ENCODE peak calls at places on chromosomes 7 and 10, in five cellular contexts. N is sigmoid colon, C is GM12892, X is SK-N-SH, W is spleen. J is an unnamed sample.

GRCh38 chr7:2290877-2291276 is 23.4 kb downstream of the SNX8 start:
- DNase-seq in N (no peak), C (no peak), X (no peak), W (no peak), J (no peak)

GRCh38 chr10:76874151-76874550 is 763.5 kb downstream of the KCNMA1 start:
- DNase-seq in N (peak; percentile 72), C (no peak), X (no peak), W (no peak), J (no peak)

GRCh38 chr10:119025776-119026175 is 3.7 kb upstream of the NANOS1 start:
- DNase-seq in N (no peak), C (no peak), X (no peak), W (no peak), J (no peak)

GRCh38 chr7:28180364-28181147 is at the start of gene JAZF1:
- DNase-seq in N (peak; percentile 86), C (peak; percentile 18), X (peak; percentile 93), W (peak; percentile 92), J (no peak)

GRCh38 chr7:74320645-74321178 is 31.5 kb downstream of the CLIP2 start:
- DNase-seq in N (no peak), C (no peak), X (peak; percentile 45), W (no peak), J (no peak)

GRCh38 chr7:33854178-33854577 is 51.2 kb upstream of the BMPER start:
- DNase-seq in N (no peak), C (no peak), X (no peak), W (no peak), J (no peak)

GRCh38 chr10:72079356-72079755 is 9.0 kb downstream of the SPOCK2 start:
- DNase-seq in N (peak; percentile 28), C (peak; percentile 19), X (peak; percentile 70), W (peak; percentile 83), J (no peak)

GRCh38 chr7:36300696-36301350 is 88.8 kb upstream of the ANLN start:
- DNase-seq in N (peak; percentile 13), C (no peak), X (no peak), W (no peak), J (no peak)

GRCh38 chr7:47458057-47458456 is 123.9 kb downstream of the TNS3 start:
- DNase-seq in N (no peak), C (no peak), X (no peak), W (no peak), J (no peak)

GRCh38 chr10:84097787-84098353 is 41.4 kb upstream of the GHITM start:
- DNase-seq in N (no peak), C (no peak), X (peak; percentile 18), W (no peak), J (no peak)

GRCh38 chr10:52063159-52063558 is 250.9 kb upstream of the DKK1 start:
- DNase-seq in N (no peak), C (no peak), X (no peak), W (no peak), J (no peak)

GRCh38 chr10:132677905-132678298 is 108.0 kb downstream of the NKX6-2 start:
- DNase-seq in N (peak; percentile 39), C (no peak), X (no peak), W (no peak), J (no peak)

GRCh38 chr10:129509155-129509554 is 42.1 kb downstream of the MGMT start:
- DNase-seq in N (no peak), C (no peak), X (no peak), W (no peak), J (peak; percentile 46)

GRCh38 chr7:123198668-123199652 is 809 bp downstream of the SLC13A1 start:
- DNase-seq in N (no peak), C (no peak), X (no peak), W (no peak), J (no peak)

GRCh38 chr10:113108180-113108835 is 158.3 kb downstream of the TCF7L2 start:
- DNase-seq in N (no peak), C (no peak), X (peak; percentile 53), W (no peak), J (no peak)

GRCh38 chr10:119313645-119314044 is 106.3 kb downstream of the GRK5 start:
- DNase-seq in N (no peak), C (peak; percentile 67), X (no peak), W (no peak), J (no peak)

GRCh38 chr7:157543791-157544190 is 207.0 kb downstream of the DNAJB6 start:
- DNase-seq in N (no peak), C (no peak), X (no peak), W (peak; percentile 42), J (no peak)

GRCh38 chr10:74234569-74234968 is 83.5 kb downstream of the ADK start:
- DNase-seq in N (no peak), C (no peak), X (no peak), W (no peak), J (no peak)

GRCh38 chr10:78049861-78050260 is 16.2 kb downstream of the RPS24 start:
- DNase-seq in N (no peak), C (no peak), X (no peak), W (no peak), J (no peak)

GRCh38 chr10:78045237-78045636 is 11.6 kb downstream of the RPS24 start:
- DNase-seq in N (no peak), C (peak; percentile 43), X (no peak), W (no peak), J (no peak)

GRCh38 chr10:78046711-78047269 is 13.1 kb downstream of the RPS24 start:
- DNase-seq in N (no peak), C (no peak), X (no peak), W (no peak), J (no peak)

GRCh38 chr10:78045856-78046255 is 12.2 kb downstream of the RPS24 start:
- DNase-seq in N (no peak), C (no peak), X (no peak), W (no peak), J (no peak)

GRCh38 chr10:78047314-78047891 is 13.7 kb downstream of the RPS24 start:
- DNase-seq in N (peak; percentile 91), C (peak; percentile 33), X (peak; percentile 80), W (peak; percentile 94), J (no peak)
- TF ChIP-seq POLR2AphosphoS5 in N (peak; percentile 21), C (no peak), X (no peak), W (no peak), J (no peak)

GRCh38 chr7:26151953-26152781 is at the start of gene NFE2L3:
- DNase-seq in N (peak; percentile 69), C (peak; percentile 76), X (peak; percentile 98), W (peak; percentile 96), J (no peak)

GRCh38 chr7:26149391-26149977 is 2.5 kb upstream of the NFE2L3 start:
- DNase-seq in N (no peak), C (no peak), X (no peak), W (no peak), J (no peak)

GRCh38 chr7:26151096-26151495 is 902 bp upstream of the NFE2L3 start:
- DNase-seq in N (no peak), C (no peak), X (no peak), W (no peak), J (no peak)

GRCh38 chr7:26153246-26153822 is 1.3 kb downstream of the NFE2L3 start:
- DNase-seq in N (no peak), C (no peak), X (no peak), W (no peak), J (no peak)

DNA sequence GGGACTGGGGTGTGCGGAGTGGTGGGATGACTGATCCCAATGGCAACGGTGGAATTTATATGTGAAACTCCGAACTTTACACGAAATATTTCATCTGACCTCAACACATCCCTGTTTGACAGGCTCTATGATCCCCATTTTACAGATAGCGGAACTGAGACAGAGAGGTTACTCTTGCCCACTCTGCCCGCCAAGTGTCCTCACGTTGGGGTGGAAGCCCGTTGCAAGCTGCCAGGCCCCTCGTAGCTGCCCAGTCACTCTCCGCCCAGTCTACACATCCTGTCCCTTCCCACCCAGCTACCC is 397 bp upstream of the NFE2L3 start:
- DNase-seq in N (no peak), C (no peak), X (no peak), W (no peak), J (no peak)
- TF ChIP-seq POLR2AphosphoS5 in N (no peak), C (no peak), X (no peak), W (no peak), J (no peak)

DNA sequence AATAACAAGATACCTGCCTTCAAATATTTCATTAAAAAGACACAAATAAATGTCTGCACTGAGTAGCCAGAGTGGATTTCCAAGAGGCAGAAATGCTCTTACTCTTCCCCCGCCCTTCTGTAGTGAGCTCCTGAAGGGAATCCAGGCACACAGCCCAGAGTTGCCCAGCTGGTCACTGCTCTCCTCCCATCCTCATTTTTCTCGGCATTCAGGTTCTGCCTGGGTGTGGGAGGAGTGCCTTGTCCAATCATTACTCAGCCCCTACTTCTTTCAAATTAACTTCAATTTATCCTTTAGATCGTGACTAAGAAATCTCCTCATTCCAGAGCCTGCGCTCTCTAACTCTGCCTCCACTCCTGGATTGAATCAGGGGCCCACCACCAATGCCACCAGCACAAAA is 12.2 kb downstream of the CCDC6 start:
- DNase-seq in N (peak; percentile 81), C (no peak), X (no peak), W (no peak), J (no peak)
- TF ChIP-seq POLR2AphosphoS5 in N (peak; percentile 15), C (no peak), X (no peak), W (no peak), J (peak; percentile 61)

GRCh38 chr7:424961-425793 is 94.5 kb downstream of the PDGFA start:
- DNase-seq in N (peak; percentile 80), C (no peak), X (no peak), W (peak; percentile 68), J (no peak)
- TF ChIP-seq POLR2AphosphoS5 in N (peak; percentile 49), C (no peak), X (no peak), W (no peak), J (no peak)

GRCh38 chr7:30770936-30771858 is at the start of gene MINDY4:
- DNase-seq in N (peak; percentile 93), C (peak; percentile 81), X (peak; percentile 99), W (peak; percentile 93), J (no peak)
- TF ChIP-seq POLR2AphosphoS5 in N (peak; percentile 66), C (no peak), X (peak; percentile 53), W (peak; percentile 72), J (peak; percentile 5)

DNA sequence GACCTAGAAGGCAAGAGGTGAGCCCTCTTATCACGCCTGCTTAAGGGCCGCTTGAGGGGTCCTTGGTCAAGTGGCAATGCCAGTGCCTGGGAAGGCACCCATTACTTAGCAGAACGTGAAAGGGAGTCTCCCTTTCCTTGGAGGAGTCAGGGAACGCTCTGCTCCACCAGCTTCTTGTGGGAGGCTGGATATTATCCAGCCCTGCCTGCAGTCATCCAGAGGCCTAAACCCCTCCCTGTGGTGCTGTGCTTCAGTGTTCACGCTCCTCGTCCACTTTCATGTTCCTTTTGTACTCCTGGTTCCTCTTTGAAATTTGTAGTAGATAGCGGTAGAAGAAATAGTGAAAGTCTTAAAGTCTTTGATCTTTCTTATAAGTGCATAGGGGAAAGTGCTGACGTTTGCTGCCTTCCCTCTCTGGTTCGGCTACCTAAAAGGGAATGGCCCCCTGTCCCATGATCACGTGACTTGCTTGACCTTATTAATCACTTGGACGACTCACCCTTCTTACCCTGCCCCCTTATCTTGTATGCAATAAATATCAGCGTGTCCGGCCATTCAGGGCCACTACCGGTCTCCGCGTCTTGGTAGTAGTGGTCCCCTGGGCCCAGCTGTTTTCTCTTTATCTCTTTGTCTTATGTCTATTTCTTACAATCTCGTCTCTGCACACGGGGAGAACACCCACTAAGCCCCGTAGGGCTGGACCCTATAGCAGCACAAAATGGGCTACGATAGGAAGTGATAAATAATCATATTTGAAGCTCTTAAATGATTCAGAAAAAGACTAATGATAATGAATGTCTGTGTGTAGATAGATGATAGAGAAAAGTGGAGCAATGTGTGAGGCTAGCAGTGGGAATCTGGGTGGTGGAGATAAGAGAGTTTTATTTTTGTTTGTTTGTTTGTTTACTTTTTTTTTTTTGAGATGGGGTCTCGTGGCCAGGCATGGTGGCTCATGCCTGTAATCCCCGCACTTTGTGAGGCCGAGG is 5.8 kb upstream of the ESYT2 start:
- DNase-seq in N (no peak), C (no peak), X (no peak), W (no peak), J (no peak)
- TF ChIP-seq POLR2AphosphoS5 in N (no peak), C (no peak), X (no peak), W (no peak), J (no peak)